ENCODE peak calls at places on chromosomes 13 and 19, in six cellular contexts. H is spleen; R is osteoblast; L is Karpas-422; G is CD8-positive, alpha-beta memory T cell; E is effector memory CD4-positive, alpha-beta T cell. S is an unnamed sample.
A peak's percentile ranks its signal among the peaks of the same experiment; 100 is the strongest.

GRCh38 chr19:18869781-18870530 is 26.0 kb downstream of the CERS1 start:
- DNase-seq in L (no peak), R (no peak), G (no peak), E (no peak), H (peak; percentile 74), S (no peak)

GRCh38 chr13:109595466-109595865 is 190.9 kb downstream of the IRS2 start:
- DNase-seq in E (no peak), G (no peak), L (no peak), R (no peak), H (no peak), S (no peak)

GRCh38 chr13:71513414-71514063 is 353.5 kb downstream of the DACH1 start:
- DNase-seq in G (no peak), L (no peak), H (no peak), R (no peak), E (no peak), S (no peak)

GRCh38 chr13:113120300-113121182 is 2.1 kb upstream of the F10 start:
- DNase-seq in R (peak; percentile 66), G (peak; percentile 43), H (no peak), E (no peak), L (no peak), S (no peak)

GRCh38 chr13:49436890-49437289 is 7.0 kb downstream of the CAB39L start:
- DNase-seq in R (peak; percentile 34), L (peak; percentile 55), E (no peak), H (no peak), G (no peak), S (no peak)

GRCh38 chr13:23856008-23856750 is 33.0 kb downstream of the MIPEP start:
- DNase-seq in G (no peak), R (no peak), L (no peak), E (no peak), H (no peak), S (no peak)

GRCh38 chr13:32256243-32256642 is 58.9 kb downstream of the ZAR1L start:
- DNase-seq in G (no peak), E (no peak), R (no peak), L (no peak), H (no peak), S (no peak)

GRCh38 chr19:29671393-29672076 is 6.3 kb downstream of the PLEKHF1 start:
- DNase-seq in R (peak; percentile 83), E (peak; percentile 86), G (peak; percentile 96), H (peak; percentile 95), L (peak; percentile 74), S (peak; percentile 75)

GRCh38 chr13:62631124-62631523 is 1215.5 kb upstream of the PCDH20 start:
- DNase-seq in G (no peak), E (no peak), L (no peak), H (no peak), R (no peak), S (no peak)

GRCh38 chr13:50152224-50152623 is 137.0 kb downstream of the KCNRG start:
- DNase-seq in R (no peak), G (no peak), L (peak; percentile 49), E (no peak), H (no peak), S (no peak)

DNA sequence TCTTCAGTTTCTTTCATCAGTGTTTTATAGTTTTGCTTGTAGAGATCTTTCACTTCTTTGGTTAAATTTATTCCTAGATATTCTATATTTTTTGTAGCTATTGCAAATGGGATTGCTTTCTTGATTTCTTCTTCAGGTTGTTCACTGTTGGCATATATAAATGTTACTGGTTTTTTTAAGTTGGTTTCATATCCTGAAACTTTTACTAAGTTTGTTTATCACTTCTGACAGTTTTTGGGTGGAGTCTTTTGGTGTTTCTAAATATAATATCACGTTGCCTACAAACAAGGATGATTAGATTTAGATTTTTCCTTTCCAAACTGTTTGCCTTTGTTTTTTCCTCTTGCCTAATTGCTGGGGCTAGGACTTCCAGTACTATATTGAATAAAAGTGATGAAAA is 109.7 kb downstream of the PAN3 start:
- DNase-seq in E (no peak), G (no peak), R (no peak), H (no peak), L (no peak), S (no peak)
- H3K9me3 ChIP-seq in E (no peaks in the 10 kb centered on the region), G (no peaks in the 10 kb centered on the region), R (no peaks in the 10 kb centered on the region), H (no peaks in the 10 kb centered on the region), L (no peaks in the 10 kb centered on the region), S (no peaks in the 10 kb centered on the region)

DNA sequence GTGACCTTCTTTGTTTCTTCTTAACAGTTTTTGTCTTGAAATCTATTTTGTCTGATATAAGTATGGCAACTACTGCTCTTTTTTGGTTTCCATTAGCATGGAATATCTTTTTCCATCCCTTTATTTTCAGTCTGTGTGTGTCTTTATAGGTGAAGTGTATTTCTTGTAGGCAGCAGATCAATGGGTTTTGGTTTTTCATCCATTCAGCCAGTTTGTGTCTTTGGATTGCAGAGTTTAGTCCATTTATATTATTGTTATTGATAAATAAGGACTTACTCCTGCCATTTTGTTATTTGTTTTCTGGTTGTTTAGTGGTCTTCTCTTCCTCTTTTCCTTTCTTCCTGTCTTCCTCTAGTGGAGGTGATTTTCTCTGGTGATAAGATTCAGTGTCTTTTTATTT is 54.4 kb downstream of the ZNF136 start:
- DNase-seq in R (no peak), G (no peak), E (no peak), H (no peak), L (no peak), S (no peak)
- H3K9me3 ChIP-seq in R (peaks cover 12% of the 10 kb centered on the region), G (peaks cover 17% of the 10 kb centered on the region), E (peaks cover 13% of the 10 kb centered on the region), H (peaks cover 58% of the 10 kb centered on the region), L (peaks cover 39% of the 10 kb centered on the region), S (peaks cover 14% of the 10 kb centered on the region)

DNA sequence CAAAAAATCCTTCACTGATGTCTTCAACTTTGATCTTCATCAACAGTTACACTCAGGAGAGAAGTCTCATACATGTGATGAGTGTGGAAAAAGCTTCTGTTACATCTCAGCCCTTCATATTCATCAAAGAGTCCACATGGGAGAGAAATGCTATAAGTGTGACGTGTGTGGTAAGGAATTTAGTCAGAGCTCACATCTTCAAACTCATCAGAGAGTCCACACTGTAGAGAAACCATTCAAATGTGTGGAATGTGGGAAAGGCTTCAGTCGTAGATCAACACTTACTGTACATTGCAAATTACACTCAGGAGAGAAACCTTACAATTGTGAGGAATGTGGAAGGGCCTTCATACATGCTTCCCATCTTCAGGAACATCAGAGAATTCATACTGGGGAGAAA is 8.4 kb upstream of the ZNF226 start:
- DNase-seq in R (no peak), H (no peak), G (no peak), E (no peak), L (no peak), S (no peak)
- H3K9me3 ChIP-seq in R (peaks cover 24% of the 10 kb centered on the region), H (peaks cover 74% of the 10 kb centered on the region), G (peaks cover 29% of the 10 kb centered on the region), E (peaks cover 24% of the 10 kb centered on the region), L (peaks cover 28% of the 10 kb centered on the region), S (peaks cover 34% of the 10 kb centered on the region)

DNA sequence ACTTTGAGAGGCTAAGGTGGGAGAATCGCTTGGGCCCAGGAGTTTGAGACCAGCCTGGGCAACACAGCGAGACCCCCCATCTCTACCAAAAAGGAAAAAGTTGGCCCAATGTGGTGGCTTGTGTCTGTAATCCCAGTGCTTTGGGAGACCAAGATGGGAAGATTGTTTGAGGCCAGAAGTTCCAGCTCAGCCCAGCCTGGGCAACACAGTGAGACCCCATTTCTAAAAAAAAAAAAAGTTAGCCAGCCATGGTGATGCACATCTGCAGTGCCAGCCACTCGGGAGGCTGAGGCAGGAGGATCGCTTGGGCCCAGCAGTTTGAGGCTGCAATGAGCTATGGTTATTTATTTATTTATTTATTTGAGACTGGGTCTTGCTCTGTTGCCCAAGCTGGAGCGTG is 41.3 kb downstream of the CYP4F22 start:
- DNase-seq in H (no peak), R (no peak), G (no peak), L (no peak), E (no peak), S (no peak)
- H3K9me3 ChIP-seq in H (no peaks in the 10 kb centered on the region), R (no peaks in the 10 kb centered on the region), G (no peaks in the 10 kb centered on the region), L (no peaks in the 10 kb centered on the region), E (no peaks in the 10 kb centered on the region), S (no peaks in the 10 kb centered on the region)

GRCh38 chr19:44232867-44233266 is 20.5 kb downstream of the ZNF227 start:
- DNase-seq in H (no peak), R (no peak), G (no peak), L (no peak), E (no peak), S (no peak)
- H3K9me3 ChIP-seq in H (peaks cover 79% of the 10 kb centered on the region), R (peaks cover 19% of the 10 kb centered on the region), G (peaks cover 49% of the 10 kb centered on the region), L (peaks cover 36% of the 10 kb centered on the region), E (peaks cover 47% of the 10 kb centered on the region), S (peaks cover 52% of the 10 kb centered on the region)

DNA sequence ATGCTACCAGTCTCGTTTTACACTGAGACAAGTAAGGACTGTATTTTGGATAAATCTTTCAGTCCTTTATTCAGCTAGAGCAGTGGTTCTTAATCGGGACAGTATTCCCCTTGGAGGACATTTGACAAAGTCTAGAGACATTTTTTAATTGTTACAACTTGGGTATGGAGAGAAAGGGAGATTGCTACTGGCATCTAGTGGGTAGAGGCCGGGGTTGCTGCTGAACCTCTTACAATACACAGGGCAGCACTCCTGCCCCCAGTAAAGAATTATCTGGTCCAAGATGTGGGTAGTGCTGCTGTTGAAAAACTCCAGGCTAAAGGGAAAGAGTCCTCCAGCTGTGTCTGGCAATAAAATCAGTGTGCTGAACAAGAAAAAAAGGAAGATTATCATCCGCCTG is 334.8 kb downstream of the SLC7A1 start:
- DNase-seq in E (no peak), G (no peak), R (no peak), H (no peak), L (peak; percentile 41), S (no peak)
- H3K9me3 ChIP-seq in E (no peaks in the 10 kb centered on the region), G (no peaks in the 10 kb centered on the region), R (no peaks in the 10 kb centered on the region), H (no peaks in the 10 kb centered on the region), L (no peaks in the 10 kb centered on the region), S (peaks cover 2% of the 10 kb centered on the region)

GRCh38 chr19:51993422-51993821 is 6.8 kb upstream of the ZNF350 start:
- DNase-seq in E (no peak), H (no peak), G (no peak), L (no peak), R (no peak), S (no peak)
- H3K9me3 ChIP-seq in E (peaks cover 67% of the 10 kb centered on the region), H (peaks cover 84% of the 10 kb centered on the region), G (peaks cover 82% of the 10 kb centered on the region), L (peaks cover 83% of the 10 kb centered on the region), R (peaks cover 47% of the 10 kb centered on the region), S (peaks cover 56% of the 10 kb centered on the region)

DNA sequence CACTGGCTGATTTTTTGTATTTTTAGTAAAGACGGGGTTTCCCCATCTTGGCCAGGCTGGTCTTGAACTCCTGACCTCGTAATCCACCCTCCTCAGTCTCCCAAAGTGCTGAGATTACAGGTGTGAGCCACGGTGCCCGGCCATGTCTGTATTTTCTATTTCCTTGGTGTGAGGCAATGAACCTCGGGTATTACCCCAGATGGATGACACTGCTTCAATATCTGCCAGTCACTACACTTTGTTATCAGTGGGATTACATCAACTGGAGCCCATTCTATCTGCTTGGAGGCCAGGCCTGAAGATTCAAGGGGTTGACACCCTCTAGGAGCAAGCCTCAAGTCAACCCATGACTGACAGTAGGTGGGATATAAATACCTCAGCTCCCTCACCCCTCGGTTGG is 1.1 kb upstream of the ADGRE1 start:
- DNase-seq in G (no peak), L (no peak), R (no peak), H (no peak), E (no peak), S (no peak)
- H3K9me3 ChIP-seq in G (no peaks in the 10 kb centered on the region), L (no peaks in the 10 kb centered on the region), R (no peaks in the 10 kb centered on the region), H (no peaks in the 10 kb centered on the region), E (peaks cover 3% of the 10 kb centered on the region), S (no peaks in the 10 kb centered on the region)